ENCODE peak calls at places on chromosomes 6 and 20, in ten cellular contexts. Q is PC-3; T is astrocyte of the spinal cord; W is hepatocyte; H is HepG2; J is cardiac fibroblast; A is AG10803; V is activated CD8-positive, alpha-beta T cell treated with anti-CD3 and anti-CD28 coated beads for 36 hours; Z is OCI-LY7; U is HFFc6. K is an unnamed sample.

GRCh38 chr20:38192323-38192885 is 27.3 kb upstream of the TGM2 start:
- DNase-seq in T (no peak), W (no peak), A (no peak), J (no peak), H (no peak), V (no peak), U (no peak), Q (no peak), Z (no peak), K (no peak)

GRCh38 chr20:63183422-63184146 is 32.3 kb downstream of the YTHDF1 start:
- DNase-seq in Q (peak; percentile 64), A (no peak), H (peak; percentile 55), W (peak; percentile 58), Z (peak; percentile 57), U (no peak), V (peak; percentile 75), J (peak; percentile 32), T (no peak), K (peak; percentile 78)

GRCh38 chr20:63955281-63955845 is 853 bp downstream of the UCKL1 start:
- DNase-seq in A (peak; percentile 31), U (peak; percentile 28), H (peak; percentile 33), V (no peak), J (peak; percentile 33), W (peak; percentile 69), T (peak; percentile 15), Q (peak; percentile 35), Z (peak; percentile 34), K (peak; percentile 67)

GRCh38 chr6:150567360-150567759 is 32.3 kb upstream of the PLEKHG1 start:
- DNase-seq in W (peak; percentile 63), Z (no peak), Q (no peak), V (no peak), J (peak; percentile 7), U (no peak), A (no peak), T (no peak), H (peak; percentile 24), K (no peak)

GRCh38 chr20:60658661-60659060 is 593.4 kb upstream of the CDH4 start:
- DNase-seq in T (no peak), A (no peak), H (no peak), U (no peak), Q (no peak), W (no peak), J (no peak), Z (no peak), V (no peak), K (no peak)

GRCh38 chr6:112298816-112299281 is 44.5 kb upstream of the LAMA4 start:
- DNase-seq in H (no peak), U (peak; percentile 86), Z (no peak), T (peak; percentile 95), Q (peak; percentile 86), A (peak; percentile 89), J (peak; percentile 74), W (no peak), V (no peak), K (peak; percentile 38)

GRCh38 chr6:12483712-12484111 is 193.6 kb downstream of the EDN1 start:
- DNase-seq in J (peak; percentile 60), H (no peak), T (peak; percentile 92), Z (peak; percentile 6), U (peak; percentile 93), A (peak; percentile 86), Q (peak; percentile 98), W (no peak), V (peak; percentile 20), K (peak; percentile 47)

GRCh38 chr20:2179957-2180356 is 78.3 kb downstream of the STK35 start:
- DNase-seq in J (no peak), U (no peak), T (no peak), W (no peak), Q (no peak), H (no peak), Z (no peak), A (no peak), V (no peak), K (no peak)

GRCh38 chr6:111683749-111684267 is 78.1 kb upstream of the TRAF3IP2 start:
- DNase-seq in V (no peak), U (no peak), Q (no peak), T (peak; percentile 90), H (no peak), Z (no peak), J (peak; percentile 98), W (no peak), A (peak; percentile 97), K (no peak)

GRCh38 chr20:13034115-13034514 is 25.3 kb downstream of the SPTLC3 start:
- DNase-seq in H (no peak), Z (no peak), T (no peak), U (no peak), V (no peak), Q (peak; percentile 68), W (no peak), J (no peak), A (peak; percentile 20), K (no peak)

GRCh38 chr6:137200288-137200687 is 18.9 kb downstream of the IFNGR1 start:
- DNase-seq in Z (no peak), U (no peak), H (no peak), T (no peak), A (no peak), Q (no peak), J (no peak), W (no peak), V (no peak), K (no peak)

GRCh38 chr6:3517350-3517749 is 60.5 kb upstream of the SLC22A23 start:
- DNase-seq in Z (no peak), Q (peak; percentile 80), W (peak; percentile 19), U (peak; percentile 89), J (peak; percentile 88), H (no peak), V (no peak), T (peak; percentile 83), A (peak; percentile 96), K (no peak)

DNA sequence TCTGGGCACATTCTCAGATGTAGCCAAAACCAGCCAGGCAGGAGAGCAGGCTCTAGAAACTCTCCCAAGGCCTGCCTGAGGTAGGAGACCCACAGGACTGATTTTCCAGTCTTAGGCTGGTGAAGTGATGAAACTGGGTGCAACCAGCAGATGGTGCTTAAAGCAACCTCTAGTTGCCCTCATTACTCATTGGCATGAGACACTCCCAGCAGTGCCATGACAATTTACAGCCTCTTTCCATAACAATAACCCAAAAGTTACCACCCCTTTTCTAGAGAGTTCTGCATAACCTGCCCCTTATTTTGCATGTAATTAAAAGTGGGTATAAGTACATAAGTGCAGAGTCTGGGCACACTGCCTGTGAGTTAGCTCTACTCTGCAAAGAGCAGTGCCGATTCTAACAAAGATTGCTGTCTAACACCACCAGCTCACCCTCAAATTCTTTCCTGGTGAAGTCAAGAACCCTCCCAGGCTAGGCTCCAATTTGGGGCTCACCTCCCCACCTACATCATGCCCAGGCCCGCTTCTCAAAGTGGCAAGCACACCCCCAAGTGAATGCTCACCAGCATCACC is 14.4 kb upstream of the GPR6 start:
- DNase-seq in W (no peak), V (no peak), H (no peak), J (no peak), Z (no peak), T (no peak), A (no peak), Q (no peak), U (no peak), K (no peak)
- TF ChIP-seq CTCF in W (no peak), V (no peak), H (no peak), J (no peak), Z (peak; percentile 12), T (no peak), A (no peak), Q (no peak), U (no peak), K (no peak)

GRCh38 chr6:30238178-30238795 is 25.1 kb upstream of the TRIM26 start:
- DNase-seq in V (peak; percentile 39), H (peak; percentile 60), Q (peak; percentile 71), T (no peak), U (peak; percentile 21), Z (peak; percentile 61), W (peak; percentile 23), J (peak; percentile 40), A (peak; percentile 39), K (peak; percentile 49)
- TF ChIP-seq CTCF in V (peak; percentile 44), H (peak; percentile 86), Q (peak; percentile 76), T (peak; percentile 50), U (peak; percentile 73), Z (peak; percentile 76), W (peak; percentile 28), J (peak; percentile 62), A (peak; percentile 63), K (peak; percentile 29)

DNA sequence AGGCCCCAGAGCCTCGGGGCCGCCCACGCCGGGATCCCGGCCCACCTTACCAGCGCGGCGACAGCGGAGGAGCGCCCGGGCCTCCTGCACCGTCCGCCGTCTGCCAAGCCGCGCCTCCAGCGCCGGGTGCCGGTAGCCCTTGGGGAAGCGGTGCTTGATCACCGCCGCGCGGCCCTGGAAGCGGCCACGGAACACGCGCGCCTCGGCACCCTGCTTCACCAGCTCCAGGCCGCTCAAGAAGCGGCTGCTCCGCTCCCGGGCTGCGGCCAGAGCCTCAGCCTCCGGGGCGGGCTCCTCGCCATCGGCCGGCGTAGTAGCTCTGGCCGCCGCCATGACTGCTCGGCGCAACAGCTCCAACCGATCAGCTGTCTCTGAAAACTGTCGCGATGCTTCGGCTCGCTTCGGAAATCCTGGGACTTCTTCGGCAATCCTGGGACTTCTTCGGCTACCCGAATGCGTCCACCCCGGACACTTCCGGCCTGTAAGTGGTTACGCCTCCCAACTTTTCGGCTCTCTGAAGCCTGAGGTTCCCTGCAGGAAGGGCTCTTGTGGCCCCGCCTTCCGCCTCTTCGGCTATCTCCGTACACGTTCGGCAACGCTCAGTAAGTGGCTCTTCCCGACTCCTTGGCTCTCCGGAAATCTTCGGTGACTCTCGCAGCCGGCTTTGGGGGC is at the start of gene TP53RK:
- DNase-seq in U (peak; percentile 100), H (peak; percentile 81), Q (peak; percentile 100), J (peak; percentile 100), Z (peak; percentile 98), V (peak; percentile 99), T (peak; percentile 100), W (peak; percentile 99), A (peak; percentile 100), K (peak; percentile 100)
- TF ChIP-seq CTCF in U (peak; percentile 63), H (peak; percentile 5), Q (no peak), J (no peak), Z (peak; percentile 20), V (no peak), T (no peak), W (no peak), A (peak; percentile 20), K (peak; percentile 51)

GRCh38 chr6:46490425-46491200 is 636 bp downstream of the RCAN2 start:
- DNase-seq in T (no peak), V (no peak), J (peak; percentile 3), Z (peak; percentile 25), A (no peak), W (peak; percentile 37), Q (no peak), U (no peak), H (no peak), K (peak; percentile 33)

GRCh38 chr6:46484081-46484820 is 7.0 kb downstream of the RCAN2 start:
- DNase-seq in U (no peak), A (no peak), W (no peak), T (no peak), J (no peak), Z (no peak), V (no peak), Q (no peak), H (no peak), K (no peak)

GRCh38 chr6:46491789-46492547 is 719 bp upstream of the RCAN2 start:
- DNase-seq in T (no peak), V (peak; percentile 8), Q (peak; percentile 13), J (no peak), A (peak; percentile 25), U (no peak), H (peak; percentile 6), Z (peak; percentile 39), W (peak; percentile 65), K (peak; percentile 75)

GRCh38 chr6:46491201-46491788 is at the start of gene RCAN2:
- DNase-seq in W (peak; percentile 80), Q (peak; percentile 36), V (peak; percentile 51), Z (peak; percentile 30), T (peak; percentile 26), H (peak; percentile 27), U (no peak), A (peak; percentile 40), J (peak; percentile 7), K (peak; percentile 66)

GRCh38 chr6:46486186-46486585 is 5.1 kb downstream of the RCAN2 start:
- DNase-seq in Z (no peak), Q (no peak), H (peak; percentile 21), U (no peak), J (no peak), T (no peak), W (no peak), V (no peak), A (peak; percentile 17), K (no peak)
- TF ChIP-seq CTCF in Z (no peak), Q (no peak), H (no peak), U (no peak), J (no peak), T (no peak), W (no peak), V (no peak), A (no peak), K (no peak)